ENCODE peak calls at places on chromosome X, in four cellular contexts. N is GM20000, K is left cardiac atrium, B is AG08395. V is an unnamed sample.
A peak's percentile ranks its signal among the peaks of the same experiment; 100 is the strongest.

GRCh38 chrX:131289527-131289926 is 421 bp upstream of the IGSF1 start:
- DNase-seq in N (no peak), K (no peak), B (no peak), V (no peak)

GRCh38 chrX:108020631-108021030 is 24.2 kb upstream of the VSIG1 start:
- DNase-seq in N (peak; percentile 12), K (no peak), B (peak; percentile 24), V (no peak)

GRCh38 chrX:150765782-150766350 is 72.7 kb downstream of the MTMR1 start:
- DNase-seq in N (no peak), K (no peak), B (no peak), V (no peak)

GRCh38 chrX:6683353-6683752 is 148.4 kb upstream of the VCX3A start:
- DNase-seq in N (no peak), K (no peak), B (no peak), V (no peak)

GRCh38 chrX:24306430-24306829 is 7.4 kb downstream of the SUPT20HL2 start:
- DNase-seq in N (no peak), K (no peak), B (no peak), V (no peak)

GRCh38 chrX:134025986-134026731 is 40.8 kb upstream of the GPC3 start:
- DNase-seq in N (no peak), K (no peak), B (no peak), V (no peak)

GRCh38 chrX:23901805-23902204 is 5.9 kb downstream of the APOO start:
- DNase-seq in N (peak; percentile 39), K (peak; percentile 41), B (peak; percentile 67), V (no peak)

GRCh38 chrX:8084023-8084422 is 87.0 kb downstream of the VCX2 start:
- DNase-seq in N (no peak), K (no peak), B (no peak), V (no peak)

GRCh38 chrX:69603566-69604194 is 12.2 kb upstream of the EDA start:
- DNase-seq in N (no peak), K (no peak), B (no peak), V (no peak)

GRCh38 chrX:153411255-153411987 is at the start of gene ZFP92:
- DNase-seq in N (peak; percentile 86), K (peak; percentile 56), B (peak; percentile 37), V (peak; percentile 62)

GRCh38 chrX:139881572-139881971 is 51.3 kb downstream of the ATP11C start:
- DNase-seq in N (no peak), K (no peak), B (peak; percentile 25), V (no peak)

GRCh38 chrX:53681661-53682060 is 4.9 kb downstream of the HUWE1 start:
- DNase-seq in N (no peak), K (no peak), B (no peak), V (no peak)

GRCh38 chrX:119760026-119760902 is 1.9 kb downstream of the SOWAHD start:
- DNase-seq in N (peak; percentile 36), K (no peak), B (no peak), V (no peak)

GRCh38 chrX:66676990-66677389 is 38.1 kb upstream of the EDA2R start:
- DNase-seq in N (no peak), K (no peak), B (peak; percentile 27), V (no peak)

GRCh38 chrX:19593684-19594083 is 78.4 kb upstream of the MAP3K15 start:
- DNase-seq in N (peak; percentile 4), K (no peak), B (peak; percentile 35), V (no peak)

GRCh38 chrX:20263474-20263873 is 3.2 kb downstream of the RPS6KA3 start:
- DNase-seq in N (peak; percentile 8), K (no peak), B (no peak), V (no peak)

GRCh38 chrX:37371578-37371981 is 22.4 kb downstream of the PRRG1 start:
- DNase-seq in N (no peak), K (no peak), B (no peak), V (no peak)

GRCh38 chrX:3585719-3586118 is 127.7 kb downstream of the PRKX start:
- DNase-seq in N (no peak), K (no peak), B (no peak), V (no peak)

GRCh38 chrX:68238568-68238967 is 194.7 kb downstream of the OPHN1 start:
- DNase-seq in N (no peak), K (no peak), B (no peak), V (no peak)

GRCh38 chrX:84469226-84469625 is 33.0 kb downstream of the HDX start:
- DNase-seq in N (no peak), K (no peak), B (peak; percentile 4), V (no peak)

GRCh38 chrX:35682481-35682880 is 115.7 kb upstream of the MAGEB16 start:
- DNase-seq in N (no peak), K (no peak), B (no peak), V (no peak)

GRCh38 chrX:8346060-8346459 is 118.6 kb upstream of the VCX3B start:
- DNase-seq in N (no peak), K (no peak), B (no peak), V (no peak)

GRCh38 chrX:151393514-151393913 is 3.5 kb upstream of the VMA21 start:
- DNase-seq in N (peak; percentile 30), K (no peak), B (no peak), V (no peak)

GRCh38 chrX:57925806-57926205 is 15.5 kb upstream of the ZXDA start:
- DNase-seq in N (no peak), K (no peak), B (no peak), V (no peak)

GRCh38 chrX:125883169-125883568 is 282.9 kb downstream of the DCAF12L2 start:
- DNase-seq in N (no peak), K (no peak), B (no peak), V (no peak)

GRCh38 chrX:77451041-77451440 is 3.9 kb downstream of the FGF16 start:
- DNase-seq in N (no peak), K (no peak), B (peak; percentile 69), V (no peak)

GRCh38 chrX:41971346-41971745 is 48.0 kb upstream of the CASK start:
- DNase-seq in N (no peak), K (no peak), B (no peak), V (no peak)

GRCh38 chrX:103480526-103480925 is 38.8 kb downstream of the RAB40A start:
- DNase-seq in N (no peak), K (no peak), B (no peak), V (no peak)

GRCh38 chrX:13938766-13939530 is 90.7 kb downstream of the GEMIN8 start:
- DNase-seq in N (peak; percentile 5), K (no peak), B (no peak), V (no peak)

GRCh38 chrX:47585273-47585672 is 3.0 kb downstream of the TIMP1 start:
- DNase-seq in N (no peak), K (no peak), B (no peak), V (no peak)

GRCh38 chrX:13599491-13599890 is 30.1 kb downstream of the EGFL6 start:
- DNase-seq in N (no peak), K (no peak), B (no peak), V (no peak)

GRCh38 chrX:41238543-41238942 is 95.4 kb upstream of the DDX3X start:
- DNase-seq in N (no peak), K (no peak), B (peak; percentile 50), V (no peak)

GRCh38 chrX:19540076-19540475 is 24.8 kb upstream of the MAP3K15 start:
- DNase-seq in N (no peak), K (no peak), B (no peak), V (no peak)

GRCh38 chrX:153413731-153414130 is 2.5 kb downstream of the ZFP92 start:
- DNase-seq in N (no peak), K (no peak), B (no peak), V (no peak)

GRCh38 chrX:21975827-21976226 is 35.3 kb downstream of the SMS start:
- DNase-seq in N (no peak), K (no peak), B (peak; percentile 37), V (no peak)

GRCh38 chrX:66015152-66015827 is 24.6 kb downstream of the VSIG4 start:
- DNase-seq in N (peak; percentile 12), K (no peak), B (no peak), V (peak; percentile 51)

V was measured in lower lobe of right lung.